ENCODE peak calls at places on chromosomes 3 and 15, in eight cellular contexts. O is EL, P is testis, M is NB4, N is SJSA1, V is WTC11, Q is NCI-H69, H is GM20000. A is an unnamed sample.

GRCh38 chr3:114866430-114866829 is 280.7 kb downstream of the ZBTB20 start:
- DNase-seq in O (no peak), P (no peak), M (no peak), N (no peak), V (no peak), Q (no peak), H (no peak), A (no peak)

GRCh38 chr3:6860911-6861330 is at the start of gene GRM7:
- DNase-seq in O (no peak), P (peak; percentile 33), M (no peak), N (no peak), V (peak; percentile 47), Q (peak; percentile 57), H (peak; percentile 21), A (peak; percentile 58)

GRCh38 chr15:61169904-61170695 is 59.0 kb downstream of the RORA start:
- DNase-seq in O (no peak), P (no peak), M (peak; percentile 25), N (no peak), V (no peak), Q (no peak), H (no peak), A (no peak)

GRCh38 chr3:196736670-196737374 is 2.8 kb upstream of the PAK2 start:
- DNase-seq in O (no peak), P (no peak), M (no peak), N (no peak), V (no peak), Q (no peak), H (no peak), A (no peak)

GRCh38 chr15:28907338-28907961 is 21.7 kb downstream of the APBA2 start:
- DNase-seq in O (no peak), P (no peak), M (no peak), N (no peak), V (no peak), Q (no peak), H (no peak), A (no peak)

GRCh38 chr15:90414408-90415028 is 26.5 kb downstream of the IQGAP1 start:
- DNase-seq in O (peak; percentile 92), P (no peak), M (no peak), N (peak; percentile 71), V (no peak), Q (no peak), H (no peak), A (no peak)

GRCh38 chr15:63640146-63640545 is 43.0 kb downstream of the FBXL22 start:
- DNase-seq in O (no peak), P (no peak), M (no peak), N (no peak), V (no peak), Q (no peak), H (no peak), A (no peak)

GRCh38 chr3:48399387-48400172 is 27.6 kb downstream of the FBXW12 start:
- DNase-seq in O (no peak), P (peak; percentile 12), M (peak; percentile 33), N (no peak), V (no peak), Q (peak; percentile 39), H (peak; percentile 5), A (no peak)

GRCh38 chr3:192062186-192062585 is 601.2 kb downstream of the PYDC2 start:
- DNase-seq in O (peak; percentile 9), P (no peak), M (no peak), N (no peak), V (no peak), Q (no peak), H (no peak), A (no peak)

GRCh38 chr3:73086071-73086494 is 24.6 kb downstream of the EBLN2 start:
- DNase-seq in O (peak; percentile 39), P (peak; percentile 69), M (peak; percentile 53), N (peak; percentile 22), V (peak; percentile 55), Q (peak; percentile 49), H (peak; percentile 44), A (peak; percentile 35)